ENCODE peak calls at places on chromosomes 1 and 21, in eight cellular contexts. O, W, I, Y, N, J, E and V are unnamed samples.
A peak's percentile ranks its signal among the peaks of the same experiment; 100 is the strongest.

GRCh38 chr1:48916121-48917069 is 139.7 kb upstream of the BEND5 start:
- DNase-seq in O (peak; percentile 45), W (no peak), I (peak; percentile 12), Y (peak; percentile 2), N (no peak), J (peak; percentile 81), E (peak; percentile 77), V (peak; percentile 58)

GRCh38 chr21:29721242-29721641 is 218.6 kb downstream of the GRIK1 start:
- DNase-seq in O (no peak), W (no peak), I (no peak), Y (no peak), N (no peak), J (no peak), E (no peak), V (no peak)

GRCh38 chr21:32256873-32257620 is 21.8 kb downstream of the MIS18A start:
- DNase-seq in O (peak; percentile 34), W (no peak), I (peak; percentile 14), Y (peak; percentile 91), N (no peak), J (peak; percentile 98), E (no peak), V (no peak)

GRCh38 chr1:177799746-177800145 is 170.1 kb downstream of the SEC16B start:
- DNase-seq in O (no peak), W (no peak), I (no peak), Y (no peak), N (no peak), J (no peak), E (no peak), V (no peak)

GRCh38 chr1:180633092-180634045 is 1.5 kb downstream of the XPR1 start:
- DNase-seq in O (no peak), W (no peak), I (no peak), Y (peak; percentile 57), N (no peak), J (peak; percentile 53), E (no peak), V (no peak)

GRCh38 chr1:222909586-222909985 is 94.7 kb downstream of the DISP1 start:
- DNase-seq in O (no peak), W (no peak), I (no peak), Y (peak; percentile 72), N (no peak), J (peak; percentile 76), E (no peak), V (no peak)

GRCh38 chr1:7752512-7753417 is 18.3 kb upstream of the VAMP3 start:
- DNase-seq in O (peak; percentile 53), W (peak; percentile 29), I (peak; percentile 63), Y (peak; percentile 71), N (no peak), J (peak; percentile 77), E (peak; percentile 62), V (peak; percentile 66)

GRCh38 chr1:2969011-2969869 is 52.0 kb upstream of the ACTRT2 start:
- DNase-seq in O (no peak), W (no peak), I (no peak), Y (no peak), N (no peak), J (no peak), E (no peak), V (no peak)

GRCh38 chr1:51265618-51266017 is 29.5 kb downstream of the RNF11 start:
- DNase-seq in O (no peak), W (no peak), I (no peak), Y (no peak), N (peak; percentile 63), J (no peak), E (no peak), V (no peak)

GRCh38 chr1:183837062-183837461 is 32.1 kb downstream of the RGL1 start:
- DNase-seq in O (no peak), W (no peak), I (peak; percentile 22), Y (no peak), N (no peak), J (no peak), E (peak; percentile 41), V (peak; percentile 46)

GRCh38 chr21:31875424-31876097 is 2.7 kb downstream of the HUNK start:
- DNase-seq in O (no peak), W (no peak), I (no peak), Y (peak; percentile 52), N (no peak), J (no peak), E (peak; percentile 59), V (no peak)

GRCh38 chr1:226530591-226530990 is 18.0 kb upstream of the STUM start:
- DNase-seq in O (no peak), W (no peak), I (no peak), Y (no peak), N (no peak), J (no peak), E (no peak), V (no peak)